ENCODE peak calls at places on chromosomes 4 and X, in ten cellular contexts. One of them, this sample, is unnamed.

GRCh38 chr4:2891294-2891693 is 47.6 kb downstream of the ADD1 start:
- DNase-seq in hepatic stellate cell: peak; percentile 59
- DNase-seq in activated CD8-positive, alpha-beta T cell treated with anti-CD3 and anti-CD28 coated beads for 36 hours: no peak
- DNase-seq in hippocampal formation: no peak
- DNase-seq in EH: peak; percentile 61
- DNase-seq in NCI-H2171 treated with DMSO at 0.1 percent for 48 hours: no peak
- DNase-seq in DMS 273 treated with DMSO at 0.1 percent for 48 hours: no peak
- DNase-seq in fibroblast of pulmonary artery: peak; percentile 69
- DNase-seq in colonic mucosa: no peak
- DNase-seq in T-helper 1 cell: no peak
- DNase-seq in this sample: no peak

GRCh38 chr4:55215087-55215486 is 89.7 kb upstream of the KDR start:
- DNase-seq in fibroblast of pulmonary artery: no peak
- DNase-seq in EH: no peak
- DNase-seq in colonic mucosa: no peak
- DNase-seq in hippocampal formation: no peak
- DNase-seq in T-helper 1 cell: no peak
- DNase-seq in hepatic stellate cell: no peak
- DNase-seq in NCI-H2171 treated with DMSO at 0.1 percent for 48 hours: no peak
- DNase-seq in activated CD8-positive, alpha-beta T cell treated with anti-CD3 and anti-CD28 coated beads for 36 hours: no peak
- DNase-seq in DMS 273 treated with DMSO at 0.1 percent for 48 hours: no peak
- DNase-seq in this sample: no peak

GRCh38 chrX:69991685-69992084 is 58.1 kb downstream of the AWAT2 start:
- DNase-seq in EH: no peak
- DNase-seq in hepatic stellate cell: no peak
- DNase-seq in activated CD8-positive, alpha-beta T cell treated with anti-CD3 and anti-CD28 coated beads for 36 hours: no peak
- DNase-seq in DMS 273 treated with DMSO at 0.1 percent for 48 hours: peak; percentile 77
- DNase-seq in colonic mucosa: no peak
- DNase-seq in T-helper 1 cell: no peak
- DNase-seq in fibroblast of pulmonary artery: no peak
- DNase-seq in NCI-H2171 treated with DMSO at 0.1 percent for 48 hours: peak; percentile 72
- DNase-seq in hippocampal formation: no peak
- DNase-seq in this sample: no peak

GRCh38 chr4:108152980-108153379 is 15.8 kb downstream of the LEF1 start:
- DNase-seq in activated CD8-positive, alpha-beta T cell treated with anti-CD3 and anti-CD28 coated beads for 36 hours: no peak
- DNase-seq in T-helper 1 cell: no peak
- DNase-seq in EH: no peak
- DNase-seq in DMS 273 treated with DMSO at 0.1 percent for 48 hours: no peak
- DNase-seq in NCI-H2171 treated with DMSO at 0.1 percent for 48 hours: no peak
- DNase-seq in hippocampal formation: no peak
- DNase-seq in colonic mucosa: no peak
- DNase-seq in fibroblast of pulmonary artery: no peak
- DNase-seq in hepatic stellate cell: no peak
- DNase-seq in this sample: no peak

GRCh38 chr4:78599931-78600375 is 48.4 kb downstream of the ANXA3 start:
- DNase-seq in hippocampal formation: no peak
- DNase-seq in T-helper 1 cell: no peak
- DNase-seq in activated CD8-positive, alpha-beta T cell treated with anti-CD3 and anti-CD28 coated beads for 36 hours: no peak
- DNase-seq in NCI-H2171 treated with DMSO at 0.1 percent for 48 hours: no peak
- DNase-seq in EH: no peak
- DNase-seq in colonic mucosa: no peak
- DNase-seq in hepatic stellate cell: no peak
- DNase-seq in fibroblast of pulmonary artery: peak; percentile 55
- DNase-seq in DMS 273 treated with DMSO at 0.1 percent for 48 hours: no peak
- DNase-seq in this sample: no peak

GRCh38 chrX:145792281-145792680 is 25.3 kb upstream of the SLITRK2 start:
- DNase-seq in hippocampal formation: no peak
- DNase-seq in DMS 273 treated with DMSO at 0.1 percent for 48 hours: no peak
- DNase-seq in fibroblast of pulmonary artery: no peak
- DNase-seq in colonic mucosa: no peak
- DNase-seq in NCI-H2171 treated with DMSO at 0.1 percent for 48 hours: no peak
- DNase-seq in EH: no peak
- DNase-seq in T-helper 1 cell: no peak
- DNase-seq in activated CD8-positive, alpha-beta T cell treated with anti-CD3 and anti-CD28 coated beads for 36 hours: no peak
- DNase-seq in hepatic stellate cell: no peak
- DNase-seq in this sample: no peak

GRCh38 chr4:189940178-189941004 is at the start of gene FRG1:
- DNase-seq in colonic mucosa: peak; percentile 95
- DNase-seq in hepatic stellate cell: peak; percentile 84
- DNase-seq in NCI-H2171 treated with DMSO at 0.1 percent for 48 hours: no peak
- DNase-seq in EH: peak; percentile 95
- DNase-seq in activated CD8-positive, alpha-beta T cell treated with anti-CD3 and anti-CD28 coated beads for 36 hours: peak; percentile 93
- DNase-seq in fibroblast of pulmonary artery: peak; percentile 96
- DNase-seq in T-helper 1 cell: peak; percentile 96
- DNase-seq in hippocampal formation: no peak
- DNase-seq in DMS 273 treated with DMSO at 0.1 percent for 48 hours: no peak
- DNase-seq in this sample: peak; percentile 46

GRCh38 chrX:65598559-65599147 is 64.1 kb upstream of the LAS1L start:
- DNase-seq in fibroblast of pulmonary artery: no peak
- DNase-seq in hepatic stellate cell: no peak
- DNase-seq in colonic mucosa: no peak
- DNase-seq in NCI-H2171 treated with DMSO at 0.1 percent for 48 hours: no peak
- DNase-seq in EH: no peak
- DNase-seq in hippocampal formation: no peak
- DNase-seq in T-helper 1 cell: no peak
- DNase-seq in activated CD8-positive, alpha-beta T cell treated with anti-CD3 and anti-CD28 coated beads for 36 hours: peak; percentile 16
- DNase-seq in DMS 273 treated with DMSO at 0.1 percent for 48 hours: no peak
- DNase-seq in this sample: no peak

GRCh38 chr4:581753-582361 is 5.8 kb upstream of the TMEM271 start:
- DNase-seq in hippocampal formation: no peak
- DNase-seq in fibroblast of pulmonary artery: no peak
- DNase-seq in EH: no peak
- DNase-seq in hepatic stellate cell: no peak
- DNase-seq in NCI-H2171 treated with DMSO at 0.1 percent for 48 hours: no peak
- DNase-seq in activated CD8-positive, alpha-beta T cell treated with anti-CD3 and anti-CD28 coated beads for 36 hours: no peak
- DNase-seq in T-helper 1 cell: no peak
- DNase-seq in colonic mucosa: no peak
- DNase-seq in DMS 273 treated with DMSO at 0.1 percent for 48 hours: no peak
- DNase-seq in this sample: no peak

GRCh38 chrX:319579-320125 is 1.1 kb upstream of the GTPBP6 start:
- DNase-seq in DMS 273 treated with DMSO at 0.1 percent for 48 hours: no peak
- DNase-seq in activated CD8-positive, alpha-beta T cell treated with anti-CD3 and anti-CD28 coated beads for 36 hours: peak; percentile 26
- DNase-seq in EH: no peak
- DNase-seq in hepatic stellate cell: no peak
- DNase-seq in fibroblast of pulmonary artery: no peak
- DNase-seq in colonic mucosa: no peak
- DNase-seq in T-helper 1 cell: no peak
- DNase-seq in NCI-H2171 treated with DMSO at 0.1 percent for 48 hours: no peak
- DNase-seq in hippocampal formation: no peak
- DNase-seq in this sample: no peak

GRCh38 chr4:146062325-146062715 is 113.2 kb upstream of the LSM6 start:
- DNase-seq in NCI-H2171 treated with DMSO at 0.1 percent for 48 hours: no peak
- DNase-seq in colonic mucosa: no peak
- DNase-seq in EH: no peak
- DNase-seq in T-helper 1 cell: no peak
- DNase-seq in hepatic stellate cell: no peak
- DNase-seq in DMS 273 treated with DMSO at 0.1 percent for 48 hours: no peak
- DNase-seq in fibroblast of pulmonary artery: no peak
- DNase-seq in hippocampal formation: no peak
- DNase-seq in activated CD8-positive, alpha-beta T cell treated with anti-CD3 and anti-CD28 coated beads for 36 hours: no peak
- DNase-seq in this sample: no peak

GRCh38 chr4:109649872-109650271 is 53.4 kb downstream of the CASP6 start:
- DNase-seq in hippocampal formation: no peak
- DNase-seq in EH: no peak
- DNase-seq in hepatic stellate cell: no peak
- DNase-seq in fibroblast of pulmonary artery: no peak
- DNase-seq in colonic mucosa: no peak
- DNase-seq in T-helper 1 cell: no peak
- DNase-seq in DMS 273 treated with DMSO at 0.1 percent for 48 hours: no peak
- DNase-seq in NCI-H2171 treated with DMSO at 0.1 percent for 48 hours: no peak
- DNase-seq in activated CD8-positive, alpha-beta T cell treated with anti-CD3 and anti-CD28 coated beads for 36 hours: peak; percentile 43
- DNase-seq in this sample: no peak

GRCh38 chr4:91113130-91113706 is 986.0 kb downstream of the CCSER1 start:
- DNase-seq in hippocampal formation: peak; percentile 14
- DNase-seq in DMS 273 treated with DMSO at 0.1 percent for 48 hours: no peak
- DNase-seq in T-helper 1 cell: no peak
- DNase-seq in colonic mucosa: no peak
- DNase-seq in activated CD8-positive, alpha-beta T cell treated with anti-CD3 and anti-CD28 coated beads for 36 hours: no peak
- DNase-seq in EH: no peak
- DNase-seq in fibroblast of pulmonary artery: peak; percentile 69
- DNase-seq in NCI-H2171 treated with DMSO at 0.1 percent for 48 hours: peak; percentile 13
- DNase-seq in hepatic stellate cell: peak; percentile 6
- DNase-seq in this sample: peak; percentile 11

GRCh38 chr4:188295899-188296298 is 156.7 kb downstream of the TRIML1 start:
- DNase-seq in EH: no peak
- DNase-seq in colonic mucosa: no peak
- DNase-seq in T-helper 1 cell: no peak
- DNase-seq in activated CD8-positive, alpha-beta T cell treated with anti-CD3 and anti-CD28 coated beads for 36 hours: no peak
- DNase-seq in hippocampal formation: no peak
- DNase-seq in DMS 273 treated with DMSO at 0.1 percent for 48 hours: no peak
- DNase-seq in hepatic stellate cell: no peak
- DNase-seq in fibroblast of pulmonary artery: peak; percentile 6
- DNase-seq in NCI-H2171 treated with DMSO at 0.1 percent for 48 hours: no peak
- DNase-seq in this sample: no peak

GRCh38 chr4:173529505-173530325 is at the start of gene HAND2:
- DNase-seq in fibroblast of pulmonary artery: peak; percentile 90
- DNase-seq in hepatic stellate cell: peak; percentile 89
- DNase-seq in activated CD8-positive, alpha-beta T cell treated with anti-CD3 and anti-CD28 coated beads for 36 hours: no peak
- DNase-seq in NCI-H2171 treated with DMSO at 0.1 percent for 48 hours: peak; percentile 71
- DNase-seq in T-helper 1 cell: no peak
- DNase-seq in colonic mucosa: peak; percentile 63
- DNase-seq in hippocampal formation: no peak
- DNase-seq in DMS 273 treated with DMSO at 0.1 percent for 48 hours: peak; percentile 29
- DNase-seq in EH: peak; percentile 78
- DNase-seq in this sample: no peak

GRCh38 chr4:12615822-12616221 is 868.3 kb downstream of the RAB28 start:
- DNase-seq in NCI-H2171 treated with DMSO at 0.1 percent for 48 hours: no peak
- DNase-seq in EH: no peak
- DNase-seq in hippocampal formation: no peak
- DNase-seq in T-helper 1 cell: no peak
- DNase-seq in DMS 273 treated with DMSO at 0.1 percent for 48 hours: no peak
- DNase-seq in colonic mucosa: no peak
- DNase-seq in fibroblast of pulmonary artery: no peak
- DNase-seq in activated CD8-positive, alpha-beta T cell treated with anti-CD3 and anti-CD28 coated beads for 36 hours: no peak
- DNase-seq in hepatic stellate cell: no peak
- DNase-seq in this sample: no peak

GRCh38 chrX:13651150-13651549 is 1.8 kb upstream of the TCEANC start:
- DNase-seq in hepatic stellate cell: no peak
- DNase-seq in NCI-H2171 treated with DMSO at 0.1 percent for 48 hours: no peak
- DNase-seq in fibroblast of pulmonary artery: no peak
- DNase-seq in EH: peak; percentile 10
- DNase-seq in DMS 273 treated with DMSO at 0.1 percent for 48 hours: no peak
- DNase-seq in activated CD8-positive, alpha-beta T cell treated with anti-CD3 and anti-CD28 coated beads for 36 hours: no peak
- DNase-seq in hippocampal formation: no peak
- DNase-seq in colonic mucosa: no peak
- DNase-seq in T-helper 1 cell: no peak
- DNase-seq in this sample: no peak